ENCODE peak calls at places on chromosomes 12 and 14, in six cellular contexts. U is neuronal stem cell, I is mesenchymal stem cell, P is IMR-90, B is H9, A is trophoblast cell. V is an unnamed sample.

GRCh38 chr12:29389295-29389919 is 8.4 kb upstream of the ERGIC2 start:
- DNase-seq in U (no peak), I (no peak), P (no peak), B (peak), A (no peak), V (no peak)

GRCh38 chr12:47715877-47716548 is 9.3 kb downstream of the ENDOU start:
- DNase-seq in U (no peak), I (no peak), P (no peak), B (peak), A (no peak), V (no peak)

GRCh38 chr12:93825926-93826599 is 148.9 kb downstream of the CRADD start:
- DNase-seq in U (no peak), I (no peak), P (no peak), B (no peak), A (no peak), V (no peak)

GRCh38 chr14:100307215-100308111 is 1.2 kb upstream of the SLC25A29 start:
- DNase-seq in U (no peak), I (peak), P (peak), B (no peak), A (peak), V (peak)

GRCh38 chr12:27434673-27435565 is 11.6 kb upstream of the SMCO2 start:
- DNase-seq in U (no peak), I (no peak), P (no peak), B (no peak), A (peak), V (no peak)

GRCh38 chr12:71958993-71959588 is 20.4 kb downstream of the TPH2 start:
- DNase-seq in U (no peak), I (peak), P (peak), B (no peak), A (peak), V (no peak)

GRCh38 chr12:65074932-65075331 is 46.2 kb downstream of the WIF1 start:
- DNase-seq in U (no peak), I (no peak), P (no peak), B (no peak), A (no peak), V (no peak)

GRCh38 chr12:97308576-97309198 is 153.9 kb upstream of the RMST start:
- DNase-seq in U (peak), I (peak), P (peak), B (no peak), A (peak), V (no peak)

GRCh38 chr12:26636710-26637328 is 196.2 kb downstream of the ITPR2 start:
- DNase-seq in U (no peak), I (peak), P (peak), B (no peak), A (no peak), V (no peak)

GRCh38 chr14:60561845-60562746 is 53.1 kb downstream of the SIX6 start:
- DNase-seq in U (peak), I (peak), P (peak), B (peak), A (peak), V (peak)

GRCh38 chr14:101055106-101055662 is 151.7 kb upstream of the RTL1 start:
- DNase-seq in U (no peak), I (no peak), P (no peak), B (no peak), A (no peak), V (no peak)

GRCh38 chr14:71594828-71595227 is 337.4 kb upstream of the RGS6 start:
- DNase-seq in U (no peak), I (no peak), P (peak), B (no peak), A (no peak), V (no peak)

GRCh38 chr14:24274101-24274543 is 2.7 kb upstream of the RABGGTA start:
- DNase-seq in U (no peak), I (no peak), P (peak), B (no peak), A (peak), V (no peak)

GRCh38 chr14:53516261-53516774 is 363.2 kb upstream of the DDHD1 start:
- DNase-seq in U (no peak), I (peak), P (peak), B (no peak), A (peak), V (no peak)

GRCh38 chr14:65594153-65594881 is 181.8 kb downstream of the FUT8 start:
- DNase-seq in U (no peak), I (peak), P (no peak), B (peak), A (no peak), V (peak)

GRCh38 chr12:51863921-51864700 is 15.6 kb upstream of the FIGNL2 start:
- DNase-seq in U (peak), I (peak), P (no peak), B (peak), A (no peak), V (no peak)

GRCh38 chr12:46160981-46161690 is 107.7 kb downstream of the SLC38A1 start:
- DNase-seq in U (no peak), I (no peak), P (no peak), B (no peak), A (no peak), V (no peak)
- H2AK5ac ChIP-seq in U (no peak), I (no peak), P (no peak), B (no peak), A (peak), V (no peak)

GRCh38 chr12:13436182-13436581 is 239.7 kb downstream of the EMP1 start:
- DNase-seq in U (no peak), I (no peak), P (no peak), B (no peak), A (no peak), V (no peak)

GRCh38 chr12:13431041-13431440 is 234.5 kb downstream of the EMP1 start:
- DNase-seq in U (no peak), I (no peak), P (no peak), B (no peak), A (no peak), V (no peak)

GRCh38 chr12:13436696-13437391 is 240.3 kb downstream of the EMP1 start:
- DNase-seq in U (no peak), I (peak), P (peak), B (no peak), A (peak), V (no peak)

GRCh38 chr12:13435535-13435934 is 239.0 kb downstream of the EMP1 start:
- DNase-seq in U (no peak), I (no peak), P (no peak), B (peak), A (no peak), V (peak)

DNA sequence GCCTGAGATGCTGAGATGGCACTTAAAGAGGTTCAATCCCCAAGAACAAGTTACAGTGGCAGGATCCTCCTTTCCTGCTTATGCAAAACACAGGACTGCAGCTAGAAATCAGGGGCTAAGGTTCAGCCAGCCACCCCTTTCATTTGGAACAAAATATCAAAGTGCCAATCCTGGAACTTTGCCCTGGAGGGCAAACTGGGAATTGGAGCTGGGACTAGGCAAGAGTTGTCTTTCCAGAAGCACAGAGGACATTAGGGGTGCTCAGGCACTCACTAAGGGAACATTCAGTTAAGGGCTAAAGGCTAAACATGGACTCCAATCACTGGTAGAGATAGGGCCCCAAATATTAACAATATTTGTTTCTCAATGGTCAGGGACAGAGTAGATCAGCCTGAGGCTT is 237.2 kb downstream of the EMP1 start:
- DNase-seq in U (no peak), I (no peak), P (no peak), B (no peak), A (no peak), V (no peak)
- H3K14ac ChIP-seq in U (no peak), I (no peak), P (no peak), B (no peak), A (no peak), V (no peak)

DNA sequence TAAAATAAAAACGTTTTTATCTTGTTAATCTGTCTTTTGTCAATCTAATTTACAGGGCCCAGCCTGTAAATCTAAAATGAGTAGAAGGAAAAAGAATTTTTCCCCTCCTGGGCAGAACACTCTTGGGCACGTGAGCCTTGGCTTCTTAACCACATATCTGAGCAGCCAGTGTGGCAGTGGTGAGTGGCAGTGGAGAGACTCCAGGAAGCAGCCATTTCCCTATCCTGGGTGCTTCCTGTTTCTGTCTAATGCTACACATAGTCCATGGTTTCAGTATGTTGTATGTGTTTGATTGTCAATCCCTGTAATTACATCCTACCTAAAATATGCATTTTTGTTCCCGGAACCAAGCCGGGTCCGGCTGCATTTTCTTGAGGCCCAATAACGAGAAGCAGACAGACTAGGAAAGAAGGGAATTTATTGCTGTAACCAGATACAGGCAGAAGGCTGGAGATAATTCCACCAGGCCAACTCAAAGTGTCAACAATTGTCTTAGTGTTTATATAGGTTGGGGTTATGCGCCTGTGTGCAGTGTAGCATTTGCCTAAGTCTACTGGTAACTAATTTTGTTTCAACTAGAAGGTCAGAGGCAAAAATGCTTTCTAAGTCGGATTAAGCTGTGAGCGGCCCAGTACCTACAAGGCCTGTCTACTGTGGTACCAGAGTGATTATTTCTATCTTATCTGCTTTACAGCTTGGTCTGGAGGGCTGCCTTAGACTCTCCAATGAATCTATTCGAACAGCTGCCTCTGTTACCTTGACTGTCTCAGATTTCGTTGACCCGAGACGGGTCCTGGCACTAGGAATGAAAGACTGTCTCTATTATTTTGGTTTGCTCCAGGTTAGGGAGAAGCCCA is 82.4 kb upstream of the RESF1 start:
- DNase-seq in U (no peak), I (peak), P (no peak), B (no peak), A (no peak), V (no peak)
- H2AK5ac ChIP-seq in U (no peak), I (no peak), P (no peak), B (no peak), A (no peak), V (no peak)

GRCh38 chr12:55932546-55932919 is 1.6 kb downstream of the DGKA start:
- DNase-seq in U (no peak), I (peak), P (peak), B (no peak), A (no peak), V (no peak)
- H3K14ac ChIP-seq in U (no peak), I (no peak), P (peak), B (no peak), A (no peak), V (no peak)

DNA sequence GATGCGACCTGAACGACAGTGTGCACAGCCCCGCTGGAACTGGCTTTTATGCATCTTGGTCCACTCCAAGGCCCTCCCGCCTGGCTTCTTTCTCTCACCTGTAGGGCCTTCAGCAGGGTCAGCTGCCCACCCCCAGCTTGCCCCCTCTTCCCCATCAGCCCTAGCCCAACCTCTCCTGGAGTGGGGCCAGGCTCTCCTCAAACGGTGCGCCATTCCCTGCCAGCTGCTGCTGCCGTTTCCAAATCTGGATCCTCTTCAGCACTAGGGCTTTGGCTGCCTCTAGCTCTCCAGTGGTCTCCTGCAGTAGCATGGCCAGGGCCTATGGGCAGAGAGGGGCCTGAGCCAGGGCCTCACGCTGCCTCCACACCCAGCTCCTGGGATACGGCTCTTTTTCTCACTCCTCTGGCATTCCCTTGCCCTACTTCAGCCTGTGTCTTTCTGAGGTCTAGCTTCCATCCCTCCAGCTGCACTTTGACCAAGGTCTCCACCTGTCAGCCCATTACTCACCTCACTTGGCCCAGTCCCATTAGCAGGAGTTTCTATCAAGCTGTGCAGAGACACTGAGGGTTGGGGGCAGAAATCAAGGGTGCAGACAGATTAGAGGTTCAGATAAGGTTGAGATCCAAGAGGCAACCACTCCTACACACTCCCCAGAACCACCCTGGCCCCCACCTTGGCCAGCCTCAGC is 5.0 kb downstream of the STAT6 start:
- DNase-seq in U (no peak), I (no peak), P (no peak), B (no peak), A (no peak), V (no peak)
- H2AK5ac ChIP-seq in U (no peak), I (no peak), P (no peak), B (no peak), A (no peak), V (no peak)

DNA sequence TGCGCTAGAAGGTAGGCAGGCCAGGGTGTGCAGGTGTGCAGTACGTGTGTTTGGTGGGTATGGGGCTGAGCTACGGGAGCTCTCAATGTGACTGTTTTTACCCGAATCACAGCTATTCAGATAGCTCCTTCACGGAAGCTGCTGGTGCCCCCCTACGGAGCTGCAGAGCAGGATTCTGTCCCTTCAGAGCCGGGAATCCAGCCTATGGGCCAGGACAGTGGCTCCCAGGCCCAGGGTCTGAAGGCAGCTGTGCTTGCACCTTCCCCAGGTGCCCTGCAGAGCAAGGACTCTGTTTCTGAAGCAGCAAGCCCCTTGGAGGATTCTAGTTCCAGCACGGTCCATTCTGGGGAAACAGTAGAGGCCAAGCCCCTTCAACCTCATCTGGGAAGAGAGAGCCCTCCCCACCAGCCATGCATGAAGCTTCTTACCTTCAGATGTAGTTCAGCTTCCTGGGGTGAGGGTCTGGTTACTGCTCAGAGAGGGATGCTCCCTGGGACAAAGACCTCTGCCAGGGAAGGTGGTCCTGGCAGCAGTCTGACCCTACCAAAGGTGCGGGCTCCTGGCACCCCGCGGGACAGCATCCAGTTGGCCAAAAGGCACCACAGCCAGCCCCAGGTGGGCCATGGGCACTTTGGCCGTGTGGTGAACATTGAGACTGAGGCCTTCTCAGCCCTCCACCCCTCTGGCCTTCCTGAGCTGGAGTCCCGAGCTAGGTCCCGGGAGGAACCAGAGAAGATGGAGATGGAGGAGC is 29.1 kb downstream of the PLEKHH1 start:
- DNase-seq in U (no peak), I (no peak), P (no peak), B (no peak), A (no peak), V (no peak)
- H3K14ac ChIP-seq in U (no peak), I (no peak), P (no peak), B (no peak), A (no peak), V (no peak)

DNA sequence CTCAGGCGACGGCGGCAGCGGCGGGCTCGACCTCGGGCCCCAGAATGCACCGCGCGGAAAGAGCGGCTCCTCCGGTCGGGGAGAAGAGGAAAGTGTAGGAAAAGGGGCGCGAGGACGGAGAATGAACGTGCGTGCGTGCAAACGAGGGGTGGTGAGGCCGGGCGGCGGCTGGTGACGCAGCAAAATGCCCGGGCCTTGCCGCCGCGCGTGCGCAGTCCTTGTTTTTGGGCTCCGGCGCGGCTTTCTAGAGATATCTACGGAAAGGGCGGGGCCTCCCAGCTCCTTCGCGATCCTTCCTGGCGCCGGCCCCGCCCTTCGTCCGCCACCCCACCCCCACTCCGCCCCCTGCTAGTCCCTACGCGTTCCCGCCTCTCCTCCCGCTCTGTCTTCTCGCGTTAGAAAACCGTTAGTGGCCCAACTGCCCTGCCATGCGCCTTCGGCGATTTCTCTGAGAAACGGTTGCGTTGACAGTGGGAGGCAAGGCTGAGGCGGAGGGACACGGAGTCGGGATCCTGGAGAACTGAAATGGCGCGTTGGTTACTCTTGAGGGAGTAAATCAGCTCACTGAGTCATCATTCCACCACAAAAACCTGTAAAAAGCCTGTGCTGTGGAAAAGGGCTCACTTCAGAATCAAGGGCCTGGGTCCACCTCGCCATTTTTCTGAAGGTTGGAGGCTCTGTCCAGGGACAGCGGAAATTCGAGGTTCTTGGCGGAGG is at the start of gene PTGES3:
- DNase-seq in U (peak), I (peak), P (peak), B (peak), A (peak), V (peak)
- H2AK5ac ChIP-seq in U (peak), I (peak), P (peak), B (no peak), A (peak), V (peak)

DNA sequence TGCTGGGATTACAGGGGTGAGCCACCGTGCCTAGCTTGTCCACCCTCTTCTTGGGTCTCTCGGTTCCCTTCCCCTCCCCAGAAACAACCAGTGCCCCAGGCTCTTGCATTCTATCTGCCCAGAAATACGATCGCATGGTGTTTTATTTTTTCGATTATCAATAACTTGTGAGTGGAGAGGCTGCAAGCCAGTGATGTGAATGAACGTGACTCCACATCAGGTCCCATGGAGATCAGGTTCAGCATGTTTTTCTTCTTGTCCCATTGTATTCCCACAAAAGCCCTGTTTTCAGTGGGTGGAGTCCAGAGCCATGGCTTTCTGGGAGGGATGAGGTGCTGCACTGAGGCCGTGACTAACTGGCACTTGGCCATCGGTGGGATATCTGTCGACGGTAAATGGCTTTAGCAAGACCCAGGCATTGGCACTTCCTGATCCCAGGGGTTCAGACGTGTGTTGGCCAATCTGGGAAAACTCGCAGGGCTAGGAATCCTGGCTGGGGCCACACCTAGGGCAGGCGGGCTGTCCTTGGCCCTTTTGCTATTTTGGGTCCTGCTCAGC is 12.7 kb upstream of the HNF1A start:
- DNase-seq in U (no peak), I (no peak), P (no peak), B (no peak), A (no peak), V (no peak)
- H3K14ac ChIP-seq in U (no peak), I (no peak), P (no peak), B (no peak), A (no peak), V (no peak)

DNA sequence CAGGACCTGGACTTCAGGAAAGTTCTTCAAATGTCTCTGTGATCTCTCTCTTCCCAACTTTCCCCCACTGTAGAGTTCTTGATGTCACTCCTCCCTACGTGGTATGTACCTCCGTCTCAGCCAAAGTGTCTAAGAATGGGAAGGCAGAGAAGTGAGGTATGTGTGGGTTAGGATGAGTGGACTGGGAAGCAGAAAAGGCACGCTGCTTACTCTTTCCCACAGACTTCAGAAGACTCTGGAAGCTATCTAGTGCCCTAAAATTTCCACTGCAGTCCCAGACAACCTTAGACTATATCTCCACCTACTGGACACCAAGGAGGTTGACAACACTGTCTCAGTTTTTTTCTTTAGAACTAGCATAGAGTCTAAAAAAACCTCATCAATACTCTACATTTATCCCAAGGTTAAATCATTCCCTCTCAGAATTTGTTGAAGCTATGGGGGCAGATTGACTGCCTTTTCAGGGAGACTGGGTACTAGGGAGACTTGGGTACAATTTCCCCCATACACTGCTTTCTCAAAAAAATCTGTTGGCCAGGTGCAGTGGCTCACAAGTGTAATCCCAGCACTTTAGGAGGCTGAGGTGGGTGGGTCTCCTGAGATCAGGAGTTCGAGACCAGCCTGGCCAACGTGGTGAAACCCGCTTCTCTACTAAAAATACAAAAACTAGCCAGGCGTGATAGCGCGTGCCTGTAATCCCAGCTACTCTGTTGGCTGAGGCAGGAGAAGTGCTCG is 20.6 kb upstream of the ITGA5 start:
- DNase-seq in U (no peak), I (peak), P (peak), B (no peak), A (peak), V (no peak)
- H2AK5ac ChIP-seq in U (no peak), I (no peak), P (peak), B (no peak), A (no peak), V (no peak)

V was measured in H1.